ENCODE peak calls at places on chromosomes 6 and 20, in four cellular contexts. One of them, this sample, is unnamed.

GRCh38 chr6:136822051-136822378 is 377 bp upstream of the PEX7 start:
- DNase-seq in HepG2: no peak
- DNase-seq in PC-3: peak; percentile 1
- DNase-seq in fibroblast of lung: peak; percentile 80
- DNase-seq in this sample: peak; percentile 74

GRCh38 chr6:166056637-166057036 is 111.0 kb downstream of the TBXT start:
- DNase-seq in PC-3: no peak
- DNase-seq in fibroblast of lung: peak; percentile 84
- DNase-seq in HepG2: no peak
- DNase-seq in this sample: peak; percentile 84

GRCh38 chr6:143276436-143276835 is 174.1 kb downstream of the ADAT2 start:
- DNase-seq in fibroblast of lung: no peak
- DNase-seq in HepG2: no peak
- DNase-seq in PC-3: no peak
- DNase-seq in this sample: no peak

GRCh38 chr6:118370722-118371121 is 177.4 kb upstream of the PLN start:
- DNase-seq in HepG2: no peak
- DNase-seq in PC-3: no peak
- DNase-seq in fibroblast of lung: peak; percentile 64
- DNase-seq in this sample: peak; percentile 60

GRCh38 chr6:146550911-146551310 is 7.3 kb downstream of the RAB32 start:
- DNase-seq in HepG2: no peak
- DNase-seq in PC-3: no peak
- DNase-seq in fibroblast of lung: peak; percentile 7
- DNase-seq in this sample: peak; percentile 9

GRCh38 chr20:33521461-33521860 is 31.6 kb downstream of the CBFA2T2 start:
- DNase-seq in PC-3: no peak
- DNase-seq in fibroblast of lung: no peak
- DNase-seq in HepG2: no peak
- DNase-seq in this sample: no peak

GRCh38 chr20:31674895-31675827 is 37.4 kb downstream of the COX4I2 start:
- DNase-seq in fibroblast of lung: peak; percentile 88
- DNase-seq in HepG2: no peak
- DNase-seq in PC-3: peak; percentile 86
- DNase-seq in this sample: peak; percentile 85

GRCh38 chr6:156395276-156395675 is 381.9 kb upstream of the ARID1B start:
- DNase-seq in fibroblast of lung: no peak
- DNase-seq in PC-3: peak; percentile 44
- DNase-seq in HepG2: no peak
- DNase-seq in this sample: no peak

GRCh38 chr6:107561325-107561724 is 71.4 kb downstream of the SOBP start:
- DNase-seq in fibroblast of lung: no peak
- DNase-seq in HepG2: no peak
- DNase-seq in PC-3: no peak
- DNase-seq in this sample: no peak

GRCh38 chr6:6994796-6995195 is 113.0 kb upstream of the RREB1 start:
- DNase-seq in fibroblast of lung: no peak
- DNase-seq in HepG2: no peak
- DNase-seq in PC-3: no peak
- DNase-seq in this sample: no peak

GRCh38 chr20:49210101-49210749 is 9.0 kb upstream of the DDX27 start:
- DNase-seq in PC-3: no peak
- DNase-seq in fibroblast of lung: no peak
- DNase-seq in HepG2: no peak
- DNase-seq in this sample: no peak

GRCh38 chr20:13817342-13817741 is 32.5 kb downstream of the NDUFAF5 start:
- DNase-seq in fibroblast of lung: peak; percentile 44
- DNase-seq in HepG2: no peak
- DNase-seq in PC-3: peak; percentile 59
- DNase-seq in this sample: peak; percentile 28

GRCh38 chr6:43929511-43929910 is 159.5 kb downstream of the VEGFA start:
- DNase-seq in PC-3: no peak
- DNase-seq in fibroblast of lung: no peak
- DNase-seq in HepG2: no peak
- DNase-seq in this sample: no peak

GRCh38 chr6:134525190-134525868 is 207.4 kb upstream of the SGK1 start:
- DNase-seq in PC-3: no peak
- DNase-seq in fibroblast of lung: no peak
- DNase-seq in HepG2: no peak
- DNase-seq in this sample: no peak

DNA sequence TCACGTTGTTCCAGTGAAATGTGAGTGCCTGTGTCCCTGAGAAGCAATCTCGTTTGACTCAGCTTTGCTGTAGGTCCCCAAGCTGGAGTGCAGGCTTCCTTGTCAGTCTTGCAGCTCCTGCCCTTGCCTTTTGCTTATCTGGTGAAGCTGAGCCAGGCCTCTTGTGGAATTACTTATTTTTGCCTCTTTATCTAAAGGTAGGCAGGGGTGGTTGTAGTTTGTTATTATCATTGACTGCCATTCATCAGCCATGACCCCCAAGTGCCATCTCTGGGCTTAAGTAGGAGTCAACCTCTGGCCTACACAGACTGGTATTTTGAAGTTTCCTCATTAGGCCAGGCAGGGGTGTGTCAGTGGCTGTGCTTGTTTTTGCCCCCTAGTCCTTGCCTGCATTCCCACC is 2.1 kb downstream of the TMEM14B start:
- DNase-seq in fibroblast of lung: no peak
- DNase-seq in PC-3: no peak
- DNase-seq in HepG2: no peak
- DNase-seq in this sample: no peak
- H3K9ac ChIP-seq in fibroblast of lung: no peak overlapping the region
- H3K9ac ChIP-seq in PC-3: no peak overlapping the region
- H3K9ac ChIP-seq in HepG2: peak overlapping the region; percentile 94
- H3K9ac ChIP-seq in this sample: no peak overlapping the region

GRCh38 chr6:18260448-18261106 is 3.8 kb downstream of the DEK start:
- DNase-seq in HepG2: peak; percentile 31
- DNase-seq in PC-3: peak; percentile 71
- DNase-seq in fibroblast of lung: peak; percentile 67
- DNase-seq in this sample: peak; percentile 49
- H4K20me1 ChIP-seq in HepG2: peaks cover 29% of the 10 kb centered on the region
- H4K20me1 ChIP-seq in PC-3: peaks cover 63% of the 10 kb centered on the region
- H4K20me1 ChIP-seq in fibroblast of lung: no peaks in the 10 kb centered on the region
- H4K20me1 ChIP-seq in this sample: peaks cover 46% of the 10 kb centered on the region

DNA sequence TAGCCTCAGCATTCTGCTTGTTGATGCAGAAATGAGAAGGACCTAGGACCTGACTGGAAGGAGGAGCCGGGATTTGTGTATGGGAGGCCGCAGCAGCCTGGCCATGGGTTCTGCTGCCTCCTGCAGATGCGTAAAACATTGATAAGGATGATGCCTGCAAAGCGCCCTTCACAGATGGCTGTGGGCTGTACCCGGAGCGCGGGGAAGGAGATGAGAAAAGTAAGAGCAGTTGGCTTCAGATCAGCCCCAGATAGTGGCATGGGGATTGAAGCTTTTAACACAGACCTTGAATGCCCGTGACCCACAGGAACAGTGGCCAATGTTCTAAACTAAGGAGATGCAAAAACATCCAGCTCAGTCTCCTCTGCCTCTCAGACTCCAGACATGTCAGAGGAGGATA is 136.4 kb upstream of the KCNG1 start:
- DNase-seq in fibroblast of lung: no peak
- DNase-seq in HepG2: no peak
- DNase-seq in PC-3: no peak
- DNase-seq in this sample: no peak
- H3K9me3 ChIP-seq in fibroblast of lung: no peaks in the 10 kb centered on the region
- H3K9me3 ChIP-seq in HepG2: no peaks in the 10 kb centered on the region
- H3K9me3 ChIP-seq in PC-3: no peaks in the 10 kb centered on the region
- H3K9me3 ChIP-seq in this sample: peaks cover 2% of the 10 kb centered on the region

GRCh38 chr6:41315203-41315602 is 20.2 kb upstream of the NCR2 start:
- DNase-seq in HepG2: no peak
- DNase-seq in PC-3: no peak
- DNase-seq in fibroblast of lung: no peak
- DNase-seq in this sample: no peak
- H3K9ac ChIP-seq in HepG2: no peak overlapping the region
- H3K9ac ChIP-seq in PC-3: no peak overlapping the region
- H3K9ac ChIP-seq in fibroblast of lung: no peak overlapping the region
- H3K9ac ChIP-seq in this sample: no peak overlapping the region

DNA sequence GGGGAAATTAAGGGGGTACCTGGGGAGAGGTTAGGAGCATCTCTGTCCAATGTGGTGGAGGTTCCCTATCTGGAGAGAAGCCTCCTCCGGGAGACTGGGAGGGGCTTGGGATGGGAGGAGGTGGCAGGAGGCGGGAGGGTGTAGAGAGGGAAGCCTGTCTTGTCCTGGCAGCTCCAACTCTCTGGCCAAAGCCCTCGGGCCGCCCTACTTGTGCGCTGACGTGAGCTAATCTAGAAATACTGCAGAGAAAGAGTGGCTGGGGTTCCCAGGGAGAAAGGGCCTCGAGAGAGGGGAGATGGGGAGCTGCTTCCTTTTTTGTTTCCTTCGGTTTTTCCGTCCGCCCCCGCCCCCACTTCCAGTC is 1.6 kb upstream of the SLC32A1 start:
- DNase-seq in fibroblast of lung: no peak
- DNase-seq in PC-3: no peak
- DNase-seq in HepG2: no peak
- DNase-seq in this sample: no peak
- H4K20me1 ChIP-seq in fibroblast of lung: no peaks in the 10 kb centered on the region
- H4K20me1 ChIP-seq in PC-3: no peaks in the 10 kb centered on the region
- H4K20me1 ChIP-seq in HepG2: peaks cover 5% of the 10 kb centered on the region
- H4K20me1 ChIP-seq in this sample: peaks cover 16% of the 10 kb centered on the region

This sample was measured in astrocyte.